ENCODE peak calls at places on chromosomes 5 and 9, in ten cellular contexts. O is CD8-positive, alpha-beta memory T cell; A is stomach; E is A549; V is neuronal stem cell; N is transverse colon; Z is CD8-positive, alpha-beta T cell; D is RWPE2; L is small intestine; J is naive thymus-derived CD4-positive, alpha-beta T cell. B is an unnamed sample.

GRCh38 chr9:75885652-75886051 is 4.8 kb upstream of the PCSK5 start:
- DNase-seq in J (no peak), A (no peak), Z (no peak), N (no peak), V (no peak), O (no peak), L (no peak), E (no peak), D (no peak), B (no peak)

GRCh38 chr5:124156408-124157027 is 589.9 kb downstream of the ZNF608 start:
- DNase-seq in Z (no peak), N (no peak), V (no peak), A (no peak), D (no peak), E (no peak), J (no peak), O (no peak), L (no peak), B (no peak)

GRCh38 chr5:1468247-1468612 is 23.0 kb upstream of the SLC6A3 start:
- DNase-seq in O (no peak), E (no peak), V (no peak), A (no peak), D (no peak), Z (no peak), L (peak; percentile 45), J (peak; percentile 17), N (no peak), B (peak; percentile 29)

GRCh38 chr5:31886206-31886605 is 247.3 kb downstream of the PDZD2 start:
- DNase-seq in O (no peak), V (no peak), N (no peak), Z (no peak), L (no peak), E (no peak), D (no peak), A (peak; percentile 32), J (no peak), B (no peak)

GRCh38 chr9:23850242-23851023 is 24.4 kb upstream of the ELAVL2 start:
- DNase-seq in J (no peak), Z (no peak), D (no peak), L (no peak), A (no peak), N (no peak), V (peak; percentile 79), O (no peak), E (no peak), B (no peak)

GRCh38 chr9:116686135-116686534 is 970 bp upstream of the TRIM32 start:
- DNase-seq in N (no peak), Z (no peak), L (peak; percentile 32), A (no peak), V (no peak), E (no peak), D (no peak), O (no peak), J (no peak), B (no peak)

GRCh38 chr5:151757233-151758140 is 944 bp downstream of the ATOX1 start:
- DNase-seq in N (no peak), A (no peak), Z (no peak), J (peak; percentile 12), V (no peak), O (no peak), D (no peak), L (peak; percentile 26), E (no peak), B (no peak)

GRCh38 chr9:94014845-94015244 is 59.7 kb upstream of the BARX1 start:
- DNase-seq in L (no peak), Z (no peak), A (no peak), D (no peak), E (no peak), V (no peak), O (no peak), J (no peak), N (no peak), B (peak; percentile 59)

GRCh38 chr9:711761-712523 is 129.6 kb upstream of the DMRT1 start:
- DNase-seq in A (no peak), O (no peak), D (no peak), L (no peak), E (no peak), V (no peak), Z (no peak), J (no peak), N (no peak), B (no peak)

GRCh38 chr5:53359906-53360305 is 120.5 kb upstream of the FST start:
- DNase-seq in O (no peak), V (no peak), L (no peak), N (no peak), J (no peak), D (no peak), Z (no peak), A (no peak), E (no peak), B (peak; percentile 89)

DNA sequence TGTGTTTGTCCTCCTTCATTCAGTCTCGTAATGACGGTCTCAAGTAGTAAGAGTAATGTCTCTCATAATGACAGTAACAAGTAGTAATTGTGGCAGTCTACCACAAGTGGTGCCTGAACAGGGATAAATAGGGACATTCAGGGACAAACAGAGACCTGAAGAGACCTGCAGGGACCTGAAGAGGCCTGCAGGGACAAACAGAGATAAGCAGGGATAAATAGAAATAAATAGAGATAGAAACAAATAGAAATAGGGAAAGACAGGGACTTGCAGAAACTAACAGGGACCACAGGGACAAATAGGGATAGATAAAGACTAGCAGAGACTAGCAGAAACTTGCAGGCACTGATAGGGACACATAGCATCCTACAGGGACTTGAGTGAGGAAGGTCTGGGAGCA is 7.9 kb downstream of the UGT3A2 start:
- DNase-seq in A (no peak), Z (no peak), L (no peak), D (no peak), J (no peak), N (no peak), V (no peak), E (no peak), O (no peak), B (no peak)
- H3K4me1 ChIP-seq in A (no peaks in the 10 kb centered on the region), Z (no peaks in the 10 kb centered on the region), L (no peaks in the 10 kb centered on the region), D (peaks cover 3% of the 10 kb centered on the region), J (no peaks in the 10 kb centered on the region), N (no peaks in the 10 kb centered on the region), V (no peaks in the 10 kb centered on the region), E (no peaks in the 10 kb centered on the region), O (no peaks in the 10 kb centered on the region), B (peaks cover 3% of the 10 kb centered on the region)

DNA sequence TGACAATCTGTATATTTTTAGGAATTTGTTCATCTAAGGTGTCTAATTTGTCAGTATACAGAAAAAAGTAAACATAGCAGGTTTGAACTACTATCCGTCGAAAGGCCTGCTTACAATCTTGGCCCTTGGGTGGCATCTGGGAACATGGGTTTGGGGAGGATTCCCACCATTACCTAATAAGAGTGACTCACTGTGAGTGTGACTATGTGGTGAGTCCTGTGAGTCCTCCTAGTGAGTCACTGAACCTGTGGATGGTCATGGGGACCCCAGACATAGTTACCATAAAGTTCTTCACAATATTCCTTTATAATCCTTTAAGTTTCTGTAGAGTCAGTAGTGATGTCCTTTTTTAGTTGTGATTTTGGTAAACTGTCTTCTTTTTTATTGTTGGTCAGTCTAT is 37.0 kb downstream of the RNF130 start:
- DNase-seq in N (no peak), D (no peak), Z (no peak), J (no peak), O (no peak), A (no peak), V (no peak), E (no peak), L (no peak), B (no peak)
- H3K9me3 ChIP-seq in N (peaks cover 12% of the 10 kb centered on the region), D (peaks cover 11% of the 10 kb centered on the region), Z (peaks cover 5% of the 10 kb centered on the region), J (no peaks in the 10 kb centered on the region), O (no peaks in the 10 kb centered on the region), A (no peaks in the 10 kb centered on the region), V (peaks cover 77% of the 10 kb centered on the region), E (peaks cover 17% of the 10 kb centered on the region), L (no peaks in the 10 kb centered on the region), B (no peaks in the 10 kb centered on the region)

DNA sequence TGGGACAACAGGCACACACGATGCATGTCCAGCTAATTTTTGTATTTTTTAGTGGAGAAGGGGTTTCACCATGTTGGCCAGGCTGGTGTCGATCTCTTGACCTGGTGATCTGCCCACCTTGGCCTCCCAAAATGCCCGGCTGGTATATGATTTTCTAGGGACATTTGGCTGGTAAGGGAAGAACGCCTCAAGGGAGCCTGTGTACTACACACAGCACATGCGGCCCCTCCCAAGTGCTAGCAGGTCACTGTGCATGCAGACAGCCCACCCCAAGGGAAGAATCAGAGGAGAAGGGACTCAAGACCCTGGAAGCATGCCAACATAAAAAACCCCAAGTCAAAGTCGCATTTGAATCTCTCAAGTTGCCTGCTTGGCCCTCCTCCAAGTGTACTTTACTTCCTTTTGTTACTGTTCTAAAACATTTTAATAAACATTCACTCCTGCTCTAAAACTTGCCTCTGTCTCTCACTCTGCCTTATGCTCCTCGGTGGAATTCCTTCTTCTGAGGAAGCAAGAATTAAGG is 24.3 kb upstream of the OTULINL start:
- DNase-seq in J (no peak), V (no peak), O (no peak), E (no peak), Z (no peak), N (peak; percentile 67), D (no peak), A (no peak), L (peak; percentile 89), B (peak; percentile 39)
- H3K27ac ChIP-seq in J (no peak overlapping the region), V (no peak overlapping the region), O (no peak overlapping the region), E (no peak overlapping the region), Z (no peak overlapping the region), N (peak overlapping the region; percentile 79), D (no peak overlapping the region), A (no peak overlapping the region), L (peak overlapping the region; percentile 83), B (no peak overlapping the region)

GRCh38 chr5:10701567-10702039 is 59.4 kb downstream of the DAP start:
- DNase-seq in L (peak; percentile 33), E (peak; percentile 46), N (no peak), D (peak; percentile 20), V (peak; percentile 24), O (no peak), A (no peak), Z (no peak), J (peak; percentile 13), B (peak; percentile 50)

GRCh38 chr5:10699281-10699874 is 61.7 kb downstream of the DAP start:
- DNase-seq in O (no peak), V (no peak), Z (no peak), A (no peak), D (peak; percentile 33), J (no peak), L (no peak), E (no peak), N (no peak), B (no peak)

GRCh38 chr5:10700516-10700915 is 60.5 kb downstream of the DAP start:
- DNase-seq in O (no peak), D (peak; percentile 62), Z (no peak), J (no peak), N (no peak), A (no peak), V (no peak), E (no peak), L (no peak), B (no peak)

GRCh38 chr5:10702040-10702629 is 58.9 kb downstream of the DAP start:
- DNase-seq in J (no peak), A (peak; percentile 43), N (no peak), L (no peak), V (no peak), E (no peak), Z (no peak), D (peak; percentile 77), O (no peak), B (no peak)

DNA sequence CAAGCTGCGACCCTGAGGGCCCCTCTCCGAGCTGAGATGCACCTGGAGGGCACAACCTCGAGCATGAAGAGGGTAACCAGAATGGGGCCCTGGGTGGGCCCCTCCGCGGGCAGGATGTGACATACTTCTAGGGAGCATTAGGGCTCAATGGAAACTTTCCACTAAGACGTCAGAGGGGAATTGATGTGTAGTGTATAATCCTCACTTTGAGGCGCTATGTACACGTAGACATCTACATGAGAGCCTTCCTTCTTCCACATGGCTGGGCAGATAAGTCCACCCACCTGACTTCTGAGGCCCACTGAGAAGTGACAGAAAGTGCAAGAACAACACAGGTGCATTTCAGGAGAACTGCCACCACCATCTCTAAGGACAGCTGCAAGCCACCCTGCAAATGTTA is 61.0 kb downstream of the DAP start:
- DNase-seq in O (no peak), J (no peak), E (no peak), A (no peak), D (no peak), N (no peak), Z (no peak), L (no peak), V (no peak), B (no peak)
- H3K4me1 ChIP-seq in O (peaks cover 21% of the 10 kb centered on the region), J (peaks cover 3% of the 10 kb centered on the region), E (peaks cover 28% of the 10 kb centered on the region), A (peaks cover 40% of the 10 kb centered on the region), D (peaks cover 39% of the 10 kb centered on the region), N (peaks cover 25% of the 10 kb centered on the region), Z (peaks cover 21% of the 10 kb centered on the region), L (peaks cover 5% of the 10 kb centered on the region), V (no peaks in the 10 kb centered on the region), B (no peaks in the 10 kb centered on the region)